ENCODE peak calls at places on chromosomes 7 and 10, in five cellular contexts. J is activated T-helper 1 cell treated with Interleukin-2 at 50 U/mL for 16 hours, L is fibroblast of pulmonary artery, D is H9, W is cardiac fibroblast. O is an unnamed sample.

GRCh38 chr7:132464740-132465139 is 111.5 kb downstream of the PLXNA4 start:
- DNase-seq in J (no peak), L (peak; percentile 73), D (no peak), W (peak; percentile 38), O (no peak)

GRCh38 chr10:46220872-46221538 is 65.8 kb upstream of the ANTXRL start:
- DNase-seq in J (no peak), L (no peak), D (peak; percentile 30), W (no peak), O (no peak)

GRCh38 chr10:66378117-66378876 is 547.5 kb upstream of the LRRTM3 start:
- DNase-seq in J (no peak), L (no peak), D (no peak), W (peak; percentile 38), O (no peak)

GRCh38 chr7:1129431-1129830 is 30.6 kb downstream of the ZFAND2A start:
- DNase-seq in J (no peak), L (no peak), D (no peak), W (no peak), O (no peak)

GRCh38 chr10:11225935-11226334 is 208.3 kb downstream of the CELF2 start:
- DNase-seq in J (no peak), L (no peak), D (no peak), W (no peak), O (peak; percentile 81)

GRCh38 chr7:3056713-3057388 is 13.2 kb upstream of the CARD11 start:
- DNase-seq in J (no peak), L (no peak), D (no peak), W (no peak), O (no peak)

GRCh38 chr10:12742776-12743175 is 258.7 kb downstream of the CCDC3 start:
- DNase-seq in J (no peak), L (no peak), D (no peak), W (no peak), O (no peak)

GRCh38 chr7:45199506-45199905 is 41.9 kb downstream of the RAMP3 start:
- DNase-seq in J (no peak), L (no peak), D (no peak), W (no peak), O (no peak)

GRCh38 chr10:84076540-84077195 is 62.6 kb upstream of the GHITM start:
- DNase-seq in J (no peak), L (peak; percentile 53), D (peak; percentile 62), W (peak; percentile 26), O (peak; percentile 66)

GRCh38 chr10:91220954-91221696 is 662 bp downstream of the PCGF5 start:
- DNase-seq in J (no peak), L (no peak), D (peak; percentile 42), W (peak; percentile 32), O (no peak)

GRCh38 chr7:16652888-16653287 is 6.9 kb downstream of the BZW2 start:
- DNase-seq in J (no peak), L (no peak), D (no peak), W (no peak), O (no peak)

GRCh38 chr7:78510580-78511188 is 712.1 kb downstream of the PHTF2 start:
- DNase-seq in J (no peak), L (peak; percentile 53), D (peak; percentile 60), W (peak; percentile 62), O (peak; percentile 16)

GRCh38 chr10:32650246-32650655 is 204.3 kb downstream of the CCDC7 start:
- DNase-seq in J (no peak), L (peak; percentile 1), D (no peak), W (peak; percentile 5), O (peak; percentile 92)

GRCh38 chr7:107659666-107660065 is 962 bp upstream of the SLC26A4 start:
- DNase-seq in J (no peak), L (peak; percentile 82), D (no peak), W (peak; percentile 95), O (peak; percentile 14)

GRCh38 chr10:36779238-36779846 is 346.1 kb upstream of the ANKRD30A start:
- DNase-seq in J (no peak), L (peak; percentile 87), D (peak; percentile 34), W (peak; percentile 88), O (peak; percentile 1)

GRCh38 chr7:100801833-100802568 is 25.3 kb downstream of the EPHB4 start:
- DNase-seq in J (no peak), L (peak; percentile 73), D (peak; percentile 72), W (peak; percentile 61), O (no peak)

GRCh38 chr10:76435154-76435553 is 1003.7 kb downstream of the LRMDA start:
- DNase-seq in J (no peak), L (no peak), D (no peak), W (no peak), O (no peak)

GRCh38 chr10:85111271-85111670 is 782.9 kb downstream of the CCSER2 start:
- DNase-seq in J (no peak), L (no peak), D (no peak), W (no peak), O (no peak)

GRCh38 chr10:53534428-53534827 is 761.8 kb upstream of the MBL2 start:
- DNase-seq in J (no peak), L (no peak), D (no peak), W (no peak), O (no peak)